ENCODE peak calls at places on chromosome 22, in ten cellular contexts. F, D, H, N, B, Z, M, Q, E and J are unnamed samples.

GRCh38 chr22:39092111-39092867 is 4.8 kb upstream of the APOBEC3H start:
- DNase-seq in N (no peak), Z (no peak), M (no peak), B (no peak), Q (no peak), D (no peak), E (no peak), F (no peak), H (no peak), J (no peak)

GRCh38 chr22:23315341-23315917 is 135.1 kb downstream of the BCR start:
- DNase-seq in Z (no peak), N (no peak), D (peak), M (peak), E (peak), B (peak), H (peak), Q (no peak), F (peak), J (peak)

GRCh38 chr22:39739338-39740027 is 154.1 kb downstream of the ENTHD1 start:
- DNase-seq in N (no peak), H (no peak), M (no peak), Q (no peak), D (no peak), Z (no peak), E (no peak), F (no peak), B (no peak), J (no peak)

GRCh38 chr22:42321908-42322561 is 51.6 kb upstream of the TCF20 start:
- DNase-seq in M (no peak), N (peak), B (peak), Q (no peak), D (no peak), Z (no peak), F (no peak), E (no peak), H (peak), J (no peak)

GRCh38 chr22:27100323-27100722 is 442.9 kb downstream of the MIAT start:
- DNase-seq in Z (no peak), H (no peak), N (no peak), M (no peak), F (no peak), E (no peak), D (no peak), B (no peak), Q (no peak), J (no peak)

GRCh38 chr22:46056169-46057041 is 79.4 kb upstream of the WNT7B start:
- DNase-seq in E (peak), H (peak), Z (no peak), N (no peak), M (peak), B (no peak), F (no peak), Q (no peak), D (peak), J (no peak)

GRCh38 chr22:20436309-20437252 is 1.0 kb downstream of the SCARF2 start:
- DNase-seq in H (no peak), M (peak), Z (no peak), N (no peak), Q (no peak), F (peak), D (no peak), E (peak), B (no peak), J (no peak)

GRCh38 chr22:27930246-27931060 is 11.4 kb upstream of the PITPNB start:
- DNase-seq in E (no peak), Z (no peak), F (no peak), M (no peak), B (peak), N (no peak), H (peak), D (no peak), Q (no peak), J (no peak)

GRCh38 chr22:19787849-19788141 is 27.2 kb downstream of the TBX1 start:
- DNase-seq in Q (no peak), F (no peak), M (no peak), E (no peak), Z (no peak), N (no peak), B (no peak), H (no peak), D (no peak), J (no peak)

GRCh38 chr22:23305922-23306374 is 125.6 kb downstream of the BCR start:
- DNase-seq in H (no peak), Z (no peak), F (no peak), M (peak), D (peak), E (peak), B (no peak), Q (no peak), N (no peak), J (peak)

GRCh38 chr22:46514592-46515207 is 22.7 kb downstream of the CELSR1 start:
- DNase-seq in Q (no peak), B (no peak), D (no peak), M (peak), E (peak), Z (peak), H (peak), F (no peak), N (no peak), J (peak)

GRCh38 chr22:38755155-38755910 is 465 bp downstream of the SUN2 start:
- DNase-seq in Q (peak), Z (peak), B (no peak), E (peak), N (no peak), M (peak), F (peak), H (peak), D (peak), J (peak)

GRCh38 chr22:50505776-50506610 is 1.5 kb downstream of the LMF2 start:
- DNase-seq in E (no peak), H (no peak), N (no peak), Q (peak), M (no peak), Z (no peak), F (no peak), D (peak), B (no peak), J (no peak)

GRCh38 chr22:38901111-38901641 is 29.2 kb upstream of the CBX6 start:
- DNase-seq in E (no peak), N (no peak), Q (no peak), Z (no peak), B (no peak), H (no peak), M (no peak), F (no peak), D (no peak), J (no peak)

GRCh38 chr22:31818481-31819392 is 64.9 kb downstream of the DEPDC5 start:
- DNase-seq in N (no peak), Z (no peak), F (no peak), H (peak), E (peak), M (peak), Q (no peak), D (no peak), B (no peak), J (peak)